ENCODE peak calls at places on chromosomes 7 and 10, in nine cellular contexts. One of them, this sample, is unnamed.

GRCh38 chr7:144455040-144455404 is 51.5 kb upstream of the NOBOX start:
- DNase-seq in choroid plexus epithelial cell: no peak
- DNase-seq in coronary artery: no peak
- DNase-seq in brain microvascular endothelial cell: no peak
- DNase-seq in endothelial cell: no peak
- DNase-seq in CD8-positive, alpha-beta T cell: no peak
- DNase-seq in BE2C: no peak
- DNase-seq in psoas muscle: no peak
- DNase-seq in GM20000: no peak
- DNase-seq in this sample: no peak

GRCh38 chr10:88865281-88865876 is 13.7 kb upstream of the ANKRD22 start:
- DNase-seq in CD8-positive, alpha-beta T cell: no peak
- DNase-seq in coronary artery: no peak
- DNase-seq in endothelial cell: no peak
- DNase-seq in choroid plexus epithelial cell: peak
- DNase-seq in GM20000: no peak
- DNase-seq in psoas muscle: no peak
- DNase-seq in brain microvascular endothelial cell: no peak
- DNase-seq in BE2C: no peak
- DNase-seq in this sample: no peak

GRCh38 chr10:81920213-81920829 is 45.3 kb downstream of the NRG3 start:
- DNase-seq in CD8-positive, alpha-beta T cell: no peak
- DNase-seq in GM20000: peak
- DNase-seq in endothelial cell: peak
- DNase-seq in coronary artery: no peak
- DNase-seq in choroid plexus epithelial cell: peak
- DNase-seq in psoas muscle: no peak
- DNase-seq in brain microvascular endothelial cell: no peak
- DNase-seq in BE2C: peak
- DNase-seq in this sample: peak

GRCh38 chr7:28081016-28081415 is 99.6 kb downstream of the JAZF1 start:
- DNase-seq in brain microvascular endothelial cell: peak
- DNase-seq in BE2C: peak
- DNase-seq in CD8-positive, alpha-beta T cell: no peak
- DNase-seq in psoas muscle: peak
- DNase-seq in GM20000: no peak
- DNase-seq in coronary artery: no peak
- DNase-seq in endothelial cell: no peak
- DNase-seq in choroid plexus epithelial cell: no peak
- DNase-seq in this sample: no peak

GRCh38 chr10:80324086-80324485 is 32.5 kb downstream of the DYDC1 start:
- DNase-seq in brain microvascular endothelial cell: peak
- DNase-seq in GM20000: no peak
- DNase-seq in coronary artery: no peak
- DNase-seq in CD8-positive, alpha-beta T cell: no peak
- DNase-seq in psoas muscle: no peak
- DNase-seq in endothelial cell: no peak
- DNase-seq in BE2C: no peak
- DNase-seq in choroid plexus epithelial cell: peak
- DNase-seq in this sample: no peak

GRCh38 chr7:120138497-120138896 is 134.5 kb upstream of the KCND2 start:
- DNase-seq in psoas muscle: no peak
- DNase-seq in CD8-positive, alpha-beta T cell: no peak
- DNase-seq in choroid plexus epithelial cell: no peak
- DNase-seq in GM20000: no peak
- DNase-seq in brain microvascular endothelial cell: no peak
- DNase-seq in coronary artery: no peak
- DNase-seq in BE2C: no peak
- DNase-seq in endothelial cell: no peak
- DNase-seq in this sample: no peak

GRCh38 chr10:95499482-95499989 is 61.6 kb downstream of the SORBS1 start:
- DNase-seq in BE2C: no peak
- DNase-seq in endothelial cell: no peak
- DNase-seq in CD8-positive, alpha-beta T cell: no peak
- DNase-seq in GM20000: no peak
- DNase-seq in brain microvascular endothelial cell: no peak
- DNase-seq in coronary artery: no peak
- DNase-seq in choroid plexus epithelial cell: peak
- DNase-seq in psoas muscle: no peak
- DNase-seq in this sample: no peak

GRCh38 chr10:34017281-34017680 is 682.8 kb upstream of the NRP1 start:
- DNase-seq in choroid plexus epithelial cell: no peak
- DNase-seq in BE2C: no peak
- DNase-seq in coronary artery: no peak
- DNase-seq in endothelial cell: no peak
- DNase-seq in CD8-positive, alpha-beta T cell: no peak
- DNase-seq in GM20000: no peak
- DNase-seq in brain microvascular endothelial cell: no peak
- DNase-seq in psoas muscle: no peak
- DNase-seq in this sample: no peak

GRCh38 chr7:129969881-129970446 is 17.2 kb upstream of the UBE2H start:
- DNase-seq in BE2C: no peak
- DNase-seq in coronary artery: no peak
- DNase-seq in brain microvascular endothelial cell: peak
- DNase-seq in psoas muscle: no peak
- DNase-seq in GM20000: no peak
- DNase-seq in CD8-positive, alpha-beta T cell: no peak
- DNase-seq in choroid plexus epithelial cell: peak
- DNase-seq in endothelial cell: peak
- DNase-seq in this sample: no peak

GRCh38 chr10:14554091-14554842 is 220.4 kb downstream of the FAM107B start:
- DNase-seq in endothelial cell: no peak
- DNase-seq in CD8-positive, alpha-beta T cell: no peak
- DNase-seq in BE2C: no peak
- DNase-seq in choroid plexus epithelial cell: peak
- DNase-seq in GM20000: no peak
- DNase-seq in coronary artery: no peak
- DNase-seq in brain microvascular endothelial cell: no peak
- DNase-seq in psoas muscle: no peak
- DNase-seq in this sample: no peak

GRCh38 chr7:139623518-139623917 is 100.0 kb downstream of the CLEC2L start:
- DNase-seq in psoas muscle: no peak
- DNase-seq in GM20000: no peak
- DNase-seq in coronary artery: no peak
- DNase-seq in choroid plexus epithelial cell: peak
- DNase-seq in BE2C: peak
- DNase-seq in CD8-positive, alpha-beta T cell: no peak
- DNase-seq in brain microvascular endothelial cell: no peak
- DNase-seq in endothelial cell: no peak
- DNase-seq in this sample: no peak

GRCh38 chr10:131048595-131048994 is 262.9 kb downstream of the TCERG1L start:
- DNase-seq in psoas muscle: no peak
- DNase-seq in coronary artery: no peak
- DNase-seq in endothelial cell: no peak
- DNase-seq in GM20000: no peak
- DNase-seq in brain microvascular endothelial cell: no peak
- DNase-seq in choroid plexus epithelial cell: no peak
- DNase-seq in CD8-positive, alpha-beta T cell: no peak
- DNase-seq in BE2C: no peak
- DNase-seq in this sample: no peak

GRCh38 chr7:23972057-23972456 is 262.0 kb downstream of the STK31 start:
- DNase-seq in GM20000: no peak
- DNase-seq in endothelial cell: no peak
- DNase-seq in choroid plexus epithelial cell: no peak
- DNase-seq in psoas muscle: no peak
- DNase-seq in brain microvascular endothelial cell: no peak
- DNase-seq in coronary artery: no peak
- DNase-seq in BE2C: no peak
- DNase-seq in CD8-positive, alpha-beta T cell: no peak
- DNase-seq in this sample: no peak

GRCh38 chr7:30674876-30675275 is 7.4 kb downstream of the CRHR2 start:
- DNase-seq in choroid plexus epithelial cell: no peak
- DNase-seq in GM20000: no peak
- DNase-seq in endothelial cell: no peak
- DNase-seq in coronary artery: no peak
- DNase-seq in CD8-positive, alpha-beta T cell: no peak
- DNase-seq in psoas muscle: no peak
- DNase-seq in BE2C: no peak
- DNase-seq in brain microvascular endothelial cell: no peak
- DNase-seq in this sample: no peak

DNA sequence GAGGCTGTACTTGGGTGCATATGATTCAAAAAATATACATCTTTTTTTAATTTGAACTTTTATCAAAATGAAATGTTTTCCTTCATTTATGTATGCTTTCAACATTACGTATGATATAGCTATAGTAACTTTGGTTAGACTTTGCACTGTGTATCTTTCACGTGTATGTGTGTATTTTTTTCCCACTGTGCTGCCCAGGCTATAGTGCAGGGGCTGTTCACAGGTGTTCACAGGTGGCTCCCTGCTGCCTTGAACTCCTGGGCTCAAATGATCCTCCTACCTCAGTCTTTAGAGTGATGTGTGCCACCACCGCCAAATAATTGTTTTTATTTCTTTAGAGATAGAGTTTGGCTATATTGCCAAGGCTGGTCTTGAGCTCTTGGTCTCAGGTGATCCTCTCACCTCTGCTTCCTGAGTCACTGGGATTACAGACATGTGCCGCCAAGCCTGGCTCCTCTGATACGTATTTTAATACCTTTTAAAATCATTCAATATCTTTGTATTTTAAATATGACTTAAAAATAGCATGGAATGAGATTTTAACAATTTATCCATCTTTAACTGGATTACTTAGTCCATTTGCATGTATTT is 29.0 kb downstream of the FANK1 start:
- DNase-seq in psoas muscle: no peak
- DNase-seq in endothelial cell: no peak
- DNase-seq in CD8-positive, alpha-beta T cell: no peak
- DNase-seq in brain microvascular endothelial cell: no peak
- DNase-seq in coronary artery: no peak
- DNase-seq in BE2C: no peak
- DNase-seq in GM20000: no peak
- DNase-seq in choroid plexus epithelial cell: no peak
- DNase-seq in this sample: no peak
- TF ChIP-seq CTCF in psoas muscle: no peak
- TF ChIP-seq CTCF in endothelial cell: no peak
- TF ChIP-seq CTCF in CD8-positive, alpha-beta T cell: no peak
- TF ChIP-seq CTCF in brain microvascular endothelial cell: no peak
- TF ChIP-seq CTCF in coronary artery: no peak
- TF ChIP-seq CTCF in BE2C: no peak
- TF ChIP-seq CTCF in GM20000: no peak
- TF ChIP-seq CTCF in choroid plexus epithelial cell: no peak
- TF ChIP-seq CTCF in this sample: no peak

GRCh38 chr10:75398238-75398629 is 3.3 kb downstream of the ZNF503 start:
- DNase-seq in coronary artery: no peak
- DNase-seq in brain microvascular endothelial cell: no peak
- DNase-seq in endothelial cell: no peak
- DNase-seq in CD8-positive, alpha-beta T cell: no peak
- DNase-seq in GM20000: no peak
- DNase-seq in BE2C: no peak
- DNase-seq in choroid plexus epithelial cell: no peak
- DNase-seq in psoas muscle: no peak
- DNase-seq in this sample: no peak

GRCh38 chr10:75400163-75400768 is 1.3 kb downstream of the ZNF503 start:
- DNase-seq in BE2C: no peak
- DNase-seq in endothelial cell: no peak
- DNase-seq in psoas muscle: no peak
- DNase-seq in brain microvascular endothelial cell: no peak
- DNase-seq in CD8-positive, alpha-beta T cell: no peak
- DNase-seq in coronary artery: no peak
- DNase-seq in GM20000: peak
- DNase-seq in choroid plexus epithelial cell: peak
- DNase-seq in this sample: no peak

GRCh38 chr10:75400769-75401568 is 595 bp downstream of the ZNF503 start:
- DNase-seq in psoas muscle: peak
- DNase-seq in GM20000: peak
- DNase-seq in BE2C: peak
- DNase-seq in CD8-positive, alpha-beta T cell: no peak
- DNase-seq in choroid plexus epithelial cell: no peak
- DNase-seq in endothelial cell: peak
- DNase-seq in brain microvascular endothelial cell: peak
- DNase-seq in coronary artery: no peak
- DNase-seq in this sample: peak

GRCh38 chr10:75398630-75399460 is 2.7 kb downstream of the ZNF503 start:
- DNase-seq in endothelial cell: peak
- DNase-seq in psoas muscle: peak
- DNase-seq in choroid plexus epithelial cell: no peak
- DNase-seq in GM20000: no peak
- DNase-seq in coronary artery: no peak
- DNase-seq in brain microvascular endothelial cell: no peak
- DNase-seq in BE2C: no peak
- DNase-seq in CD8-positive, alpha-beta T cell: no peak
- DNase-seq in this sample: peak

DNA sequence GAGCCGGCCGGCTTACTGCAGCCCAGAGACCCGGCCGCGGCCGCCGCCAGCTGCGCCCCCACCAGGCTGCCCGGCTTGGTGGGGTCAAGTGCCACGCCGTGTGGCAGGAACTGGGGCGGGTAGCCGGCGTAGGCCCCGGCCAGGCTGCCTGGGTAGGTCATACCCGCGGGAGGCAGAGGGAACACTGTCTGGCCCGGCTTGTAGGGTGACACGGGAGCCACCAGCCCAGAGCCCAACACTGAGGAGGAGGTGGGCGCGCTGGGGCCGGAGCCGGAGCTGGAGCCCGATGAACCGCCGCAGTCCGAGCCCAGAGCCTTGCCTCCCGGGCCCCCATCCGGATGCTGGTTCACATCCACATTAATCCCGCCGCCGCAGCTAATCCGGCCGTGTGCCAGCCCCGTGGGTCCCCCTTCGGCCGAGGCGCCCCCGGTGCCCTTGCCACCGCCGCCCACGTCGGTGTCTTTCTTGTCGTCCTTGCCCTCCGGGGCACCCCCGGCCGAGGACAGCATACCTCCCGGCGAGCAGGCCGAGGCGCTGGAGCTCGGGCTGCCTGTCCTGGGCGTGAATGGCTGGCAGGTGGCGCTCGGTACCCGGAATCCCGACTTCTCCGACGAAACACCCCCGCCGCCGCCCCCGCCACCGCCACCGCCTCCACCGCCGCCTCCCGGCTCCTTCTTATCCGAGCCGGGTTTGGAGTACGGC is 2.0 kb downstream of the ZNF503 start:
- DNase-seq in GM20000: peak
- DNase-seq in psoas muscle: peak
- DNase-seq in coronary artery: no peak
- DNase-seq in CD8-positive, alpha-beta T cell: no peak
- DNase-seq in endothelial cell: peak
- DNase-seq in brain microvascular endothelial cell: peak
- DNase-seq in BE2C: peak
- DNase-seq in choroid plexus epithelial cell: peak
- DNase-seq in this sample: peak
- TF ChIP-seq CTCF in GM20000: peak
- TF ChIP-seq CTCF in psoas muscle: peak
- TF ChIP-seq CTCF in coronary artery: peak
- TF ChIP-seq CTCF in CD8-positive, alpha-beta T cell: no peak
- TF ChIP-seq CTCF in endothelial cell: peak
- TF ChIP-seq CTCF in brain microvascular endothelial cell: peak
- TF ChIP-seq CTCF in BE2C: peak
- TF ChIP-seq CTCF in choroid plexus epithelial cell: peak
- TF ChIP-seq CTCF in this sample: peak

GRCh38 chr10:123097039-123097438 is 38.7 kb upstream of the HMX3 start:
- DNase-seq in coronary artery: no peak
- DNase-seq in CD8-positive, alpha-beta T cell: no peak
- DNase-seq in GM20000: no peak
- DNase-seq in choroid plexus epithelial cell: no peak
- DNase-seq in psoas muscle: no peak
- DNase-seq in BE2C: no peak
- DNase-seq in brain microvascular endothelial cell: no peak
- DNase-seq in endothelial cell: no peak
- DNase-seq in this sample: no peak
- TF ChIP-seq CTCF in coronary artery: no peak
- TF ChIP-seq CTCF in CD8-positive, alpha-beta T cell: no peak
- TF ChIP-seq CTCF in GM20000: no peak
- TF ChIP-seq CTCF in choroid plexus epithelial cell: no peak
- TF ChIP-seq CTCF in psoas muscle: no peak
- TF ChIP-seq CTCF in BE2C: no peak
- TF ChIP-seq CTCF in brain microvascular endothelial cell: no peak
- TF ChIP-seq CTCF in endothelial cell: no peak
- TF ChIP-seq CTCF in this sample: no peak

GRCh38 chr10:127919418-127920191 is 12.7 kb downstream of the PTPRE start:
- DNase-seq in psoas muscle: no peak
- DNase-seq in coronary artery: no peak
- DNase-seq in GM20000: no peak
- DNase-seq in BE2C: peak
- DNase-seq in endothelial cell: no peak
- DNase-seq in choroid plexus epithelial cell: peak
- DNase-seq in CD8-positive, alpha-beta T cell: no peak
- DNase-seq in brain microvascular endothelial cell: peak
- DNase-seq in this sample: no peak
- TF ChIP-seq CTCF in psoas muscle: peak
- TF ChIP-seq CTCF in coronary artery: no peak
- TF ChIP-seq CTCF in GM20000: no peak
- TF ChIP-seq CTCF in BE2C: peak
- TF ChIP-seq CTCF in endothelial cell: no peak
- TF ChIP-seq CTCF in choroid plexus epithelial cell: peak
- TF ChIP-seq CTCF in CD8-positive, alpha-beta T cell: no peak
- TF ChIP-seq CTCF in brain microvascular endothelial cell: peak
- TF ChIP-seq CTCF in this sample: no peak